ENCODE peak calls at places on chromosomes 4 and X, in ten cellular contexts. One of them, this sample, is unnamed.

GRCh38 chr4:40502936-40503335 is 126.7 kb downstream of the RBM47 start:
- DNase-seq in WTC11: no peak
- DNase-seq in small intestine: no peak
- DNase-seq in NCI-H146: no peak
- DNase-seq in kidney: no peak
- DNase-seq in mammary epithelial cell: no peak
- DNase-seq in DMS153: no peak
- DNase-seq in activated CD4-positive, alpha-beta T cell treated with anti-CD3 and anti-CD28 coated beads for 36 hours: no peak
- DNase-seq in tibial nerve: no peak
- DNase-seq in posterior vena cava: no peak
- DNase-seq in this sample: no peak

GRCh38 chr4:143618811-143619210 is 81.7 kb downstream of the FREM3 start:
- DNase-seq in kidney: no peak
- DNase-seq in NCI-H146: no peak
- DNase-seq in tibial nerve: no peak
- DNase-seq in small intestine: no peak
- DNase-seq in DMS153: no peak
- DNase-seq in posterior vena cava: no peak
- DNase-seq in WTC11: no peak
- DNase-seq in mammary epithelial cell: no peak
- DNase-seq in activated CD4-positive, alpha-beta T cell treated with anti-CD3 and anti-CD28 coated beads for 36 hours: no peak
- DNase-seq in this sample: no peak

GRCh38 chrX:42188730-42189129 is 265.4 kb upstream of the CASK start:
- DNase-seq in activated CD4-positive, alpha-beta T cell treated with anti-CD3 and anti-CD28 coated beads for 36 hours: no peak
- DNase-seq in WTC11: no peak
- DNase-seq in NCI-H146: no peak
- DNase-seq in tibial nerve: no peak
- DNase-seq in posterior vena cava: no peak
- DNase-seq in kidney: no peak
- DNase-seq in mammary epithelial cell: no peak
- DNase-seq in small intestine: no peak
- DNase-seq in DMS153: no peak
- DNase-seq in this sample: no peak

GRCh38 chr4:20589436-20589835 is 110.8 kb upstream of the PACRGL start:
- DNase-seq in WTC11: no peak
- DNase-seq in posterior vena cava: no peak
- DNase-seq in NCI-H146: peak; percentile 14
- DNase-seq in small intestine: peak; percentile 3
- DNase-seq in activated CD4-positive, alpha-beta T cell treated with anti-CD3 and anti-CD28 coated beads for 36 hours: no peak
- DNase-seq in DMS153: no peak
- DNase-seq in tibial nerve: no peak
- DNase-seq in mammary epithelial cell: no peak
- DNase-seq in kidney: no peak
- DNase-seq in this sample: no peak

GRCh38 chrX:102697506-102697905 is 14.7 kb upstream of the GPRASP2 start:
- DNase-seq in DMS153: no peak
- DNase-seq in small intestine: no peak
- DNase-seq in tibial nerve: no peak
- DNase-seq in posterior vena cava: no peak
- DNase-seq in kidney: no peak
- DNase-seq in WTC11: no peak
- DNase-seq in NCI-H146: no peak
- DNase-seq in activated CD4-positive, alpha-beta T cell treated with anti-CD3 and anti-CD28 coated beads for 36 hours: no peak
- DNase-seq in mammary epithelial cell: no peak
- DNase-seq in this sample: no peak

GRCh38 chr4:105714071-105714521 is 5.5 kb downstream of the GSTCD start:
- DNase-seq in posterior vena cava: no peak
- DNase-seq in tibial nerve: no peak
- DNase-seq in activated CD4-positive, alpha-beta T cell treated with anti-CD3 and anti-CD28 coated beads for 36 hours: no peak
- DNase-seq in mammary epithelial cell: peak; percentile 32
- DNase-seq in NCI-H146: no peak
- DNase-seq in WTC11: no peak
- DNase-seq in DMS153: no peak
- DNase-seq in kidney: no peak
- DNase-seq in small intestine: no peak
- DNase-seq in this sample: no peak

GRCh38 chr4:150799207-150799606 is 215.9 kb downstream of the LRBA start:
- DNase-seq in kidney: no peak
- DNase-seq in mammary epithelial cell: no peak
- DNase-seq in small intestine: no peak
- DNase-seq in WTC11: no peak
- DNase-seq in activated CD4-positive, alpha-beta T cell treated with anti-CD3 and anti-CD28 coated beads for 36 hours: no peak
- DNase-seq in DMS153: no peak
- DNase-seq in posterior vena cava: no peak
- DNase-seq in NCI-H146: no peak
- DNase-seq in tibial nerve: no peak
- DNase-seq in this sample: no peak

GRCh38 chrX:101774340-101774739 is 114.7 kb upstream of the ARMCX2 start:
- DNase-seq in activated CD4-positive, alpha-beta T cell treated with anti-CD3 and anti-CD28 coated beads for 36 hours: no peak
- DNase-seq in mammary epithelial cell: no peak
- DNase-seq in DMS153: no peak
- DNase-seq in small intestine: no peak
- DNase-seq in posterior vena cava: no peak
- DNase-seq in NCI-H146: no peak
- DNase-seq in kidney: no peak
- DNase-seq in tibial nerve: no peak
- DNase-seq in WTC11: no peak
- DNase-seq in this sample: no peak

GRCh38 chr4:128385199-128385598 is 97.6 kb upstream of the PGRMC2 start:
- DNase-seq in activated CD4-positive, alpha-beta T cell treated with anti-CD3 and anti-CD28 coated beads for 36 hours: no peak
- DNase-seq in tibial nerve: no peak
- DNase-seq in DMS153: no peak
- DNase-seq in small intestine: no peak
- DNase-seq in NCI-H146: no peak
- DNase-seq in mammary epithelial cell: no peak
- DNase-seq in posterior vena cava: no peak
- DNase-seq in WTC11: no peak
- DNase-seq in kidney: no peak
- DNase-seq in this sample: no peak

GRCh38 chr4:159823743-159824142 is 720.9 kb downstream of the RAPGEF2 start:
- DNase-seq in DMS153: no peak
- DNase-seq in WTC11: no peak
- DNase-seq in posterior vena cava: no peak
- DNase-seq in mammary epithelial cell: peak; percentile 87
- DNase-seq in NCI-H146: no peak
- DNase-seq in small intestine: no peak
- DNase-seq in activated CD4-positive, alpha-beta T cell treated with anti-CD3 and anti-CD28 coated beads for 36 hours: no peak
- DNase-seq in kidney: no peak
- DNase-seq in tibial nerve: no peak
- DNase-seq in this sample: no peak

GRCh38 chr4:10173039-10173753 is 56.6 kb upstream of the WDR1 start:
- DNase-seq in DMS153: no peak
- DNase-seq in posterior vena cava: no peak
- DNase-seq in WTC11: no peak
- DNase-seq in small intestine: peak; percentile 33
- DNase-seq in NCI-H146: no peak
- DNase-seq in activated CD4-positive, alpha-beta T cell treated with anti-CD3 and anti-CD28 coated beads for 36 hours: no peak
- DNase-seq in kidney: no peak
- DNase-seq in mammary epithelial cell: peak; percentile 82
- DNase-seq in tibial nerve: no peak
- DNase-seq in this sample: no peak

GRCh38 chr4:74428278-74428677 is 16.7 kb upstream of the AREG start:
- DNase-seq in NCI-H146: no peak
- DNase-seq in small intestine: no peak
- DNase-seq in kidney: no peak
- DNase-seq in activated CD4-positive, alpha-beta T cell treated with anti-CD3 and anti-CD28 coated beads for 36 hours: no peak
- DNase-seq in WTC11: no peak
- DNase-seq in posterior vena cava: no peak
- DNase-seq in mammary epithelial cell: peak; percentile 89
- DNase-seq in tibial nerve: no peak
- DNase-seq in DMS153: no peak
- DNase-seq in this sample: no peak

GRCh38 chr4:113893546-113893945 is 85.9 kb downstream of the ARSJ start:
- DNase-seq in DMS153: no peak
- DNase-seq in small intestine: peak; percentile 20
- DNase-seq in mammary epithelial cell: no peak
- DNase-seq in activated CD4-positive, alpha-beta T cell treated with anti-CD3 and anti-CD28 coated beads for 36 hours: no peak
- DNase-seq in WTC11: no peak
- DNase-seq in posterior vena cava: no peak
- DNase-seq in NCI-H146: no peak
- DNase-seq in kidney: no peak
- DNase-seq in tibial nerve: no peak
- DNase-seq in this sample: no peak

GRCh38 chr4:153527690-153528089 is 61.5 kb downstream of the TMEM131L start:
- DNase-seq in NCI-H146: no peak
- DNase-seq in small intestine: no peak
- DNase-seq in DMS153: no peak
- DNase-seq in tibial nerve: no peak
- DNase-seq in WTC11: no peak
- DNase-seq in mammary epithelial cell: no peak
- DNase-seq in posterior vena cava: no peak
- DNase-seq in kidney: no peak
- DNase-seq in activated CD4-positive, alpha-beta T cell treated with anti-CD3 and anti-CD28 coated beads for 36 hours: no peak
- DNase-seq in this sample: no peak

GRCh38 chr4:12576409-12576808 is 907.7 kb downstream of the RAB28 start:
- DNase-seq in posterior vena cava: no peak
- DNase-seq in DMS153: no peak
- DNase-seq in NCI-H146: no peak
- DNase-seq in tibial nerve: no peak
- DNase-seq in kidney: no peak
- DNase-seq in small intestine: no peak
- DNase-seq in activated CD4-positive, alpha-beta T cell treated with anti-CD3 and anti-CD28 coated beads for 36 hours: no peak
- DNase-seq in mammary epithelial cell: no peak
- DNase-seq in WTC11: no peak
- DNase-seq in this sample: no peak

GRCh38 chr4:169253904-169254303 is 16.9 kb downstream of the SH3RF1 start:
- DNase-seq in mammary epithelial cell: peak; percentile 46
- DNase-seq in posterior vena cava: no peak
- DNase-seq in WTC11: no peak
- DNase-seq in tibial nerve: no peak
- DNase-seq in kidney: no peak
- DNase-seq in small intestine: peak; percentile 18
- DNase-seq in NCI-H146: no peak
- DNase-seq in activated CD4-positive, alpha-beta T cell treated with anti-CD3 and anti-CD28 coated beads for 36 hours: no peak
- DNase-seq in DMS153: no peak
- DNase-seq in this sample: no peak

GRCh38 chr4:22410645-22411247 is 105.1 kb downstream of the ADGRA3 start:
- DNase-seq in DMS153: no peak
- DNase-seq in mammary epithelial cell: no peak
- DNase-seq in small intestine: peak; percentile 29
- DNase-seq in activated CD4-positive, alpha-beta T cell treated with anti-CD3 and anti-CD28 coated beads for 36 hours: no peak
- DNase-seq in WTC11: no peak
- DNase-seq in posterior vena cava: no peak
- DNase-seq in tibial nerve: no peak
- DNase-seq in NCI-H146: peak; percentile 2
- DNase-seq in kidney: no peak
- DNase-seq in this sample: no peak

This sample was measured in RWPE2.